ENCODE peak calls at places on chromosomes 5 and 9, in eight cellular contexts. T is choroid plexus epithelial cell, G is GM06990, I is heart left ventricle, Y is cardiac fibroblast, C is GM12878, N is IMR-90, Q is epithelial cell of esophagus. U is an unnamed sample.

GRCh38 chr5:2110137-2110933 is 227.6 kb upstream of the IRX4 start:
- DNase-seq in N (no peak), T (no peak), I (no peak), Q (no peak), C (no peak), Y (no peak), G (no peak), U (no peak)

GRCh38 chr5:93058309-93058708 is 522.7 kb downstream of the NR2F1-AS1 start:
- DNase-seq in Q (no peak), N (peak; percentile 92), Y (peak; percentile 62), T (peak; percentile 86), I (no peak), C (no peak), G (no peak), U (peak; percentile 92)

GRCh38 chr5:181207214-181207959 is 2.4 kb upstream of the TRIM7 start:
- DNase-seq in G (peak; percentile 86), N (peak; percentile 93), I (peak; percentile 62), C (no peak), T (peak; percentile 92), Y (peak; percentile 92), Q (peak; percentile 89), U (peak; percentile 84)

GRCh38 chr5:133399247-133399891 is 213.0 kb downstream of the FSTL4 start:
- DNase-seq in N (no peak), C (no peak), Q (no peak), T (no peak), Y (no peak), G (no peak), I (no peak), U (no peak)

GRCh38 chr9:124126571-124127289 is 115.2 kb downstream of the LHX2 start:
- DNase-seq in G (peak; percentile 77), I (peak; percentile 67), Y (peak; percentile 76), N (peak; percentile 65), T (peak; percentile 77), Q (peak; percentile 78), C (peak; percentile 43), U (peak; percentile 78)

GRCh38 chr9:74463825-74464224 is 33.3 kb upstream of the RORB start:
- DNase-seq in Y (peak; percentile 2), G (no peak), N (no peak), C (no peak), I (no peak), Q (no peak), T (no peak), U (no peak)

GRCh38 chr9:2021731-2022130 is 6.6 kb downstream of the SMARCA2 start:
- DNase-seq in Y (no peak), Q (no peak), C (no peak), I (no peak), T (no peak), N (no peak), G (no peak), U (no peak)

GRCh38 chr9:24625097-24625496 is 79.4 kb upstream of the IZUMO3 start:
- DNase-seq in I (no peak), N (no peak), Q (peak; percentile 47), Y (no peak), T (no peak), C (no peak), G (no peak), U (no peak)

GRCh38 chr5:177269976-177270375 is 33.5 kb downstream of the RAB24 start:
- DNase-seq in I (no peak), Y (no peak), N (no peak), Q (peak; percentile 82), C (no peak), G (no peak), T (no peak), U (no peak)

GRCh38 chr5:78495800-78496199 is 135.4 kb downstream of the SCAMP1 start:
- DNase-seq in C (no peak), N (no peak), T (no peak), Q (no peak), Y (no peak), I (no peak), G (no peak), U (no peak)

GRCh38 chr9:92963831-92964606 is 16.7 kb downstream of the FGD3 start:
- DNase-seq in N (no peak), I (no peak), G (peak; percentile 78), Y (no peak), Q (no peak), C (peak; percentile 80), T (no peak), U (no peak)

GRCh38 chr5:16792278-16793275 is 143.5 kb downstream of the MYO10 start:
- DNase-seq in C (no peak), N (no peak), Y (no peak), I (no peak), T (no peak), G (no peak), Q (no peak), U (no peak)

GRCh38 chr9:22005083-22005699 is 3.9 kb downstream of the CDKN2B start:
- DNase-seq in Q (no peak), C (no peak), N (peak; percentile 37), I (no peak), Y (no peak), T (peak; percentile 69), G (no peak), U (peak; percentile 21)

GRCh38 chr5:134174841-134175839 is 1.6 kb downstream of the SKP1 start:
- DNase-seq in Y (peak; percentile 55), G (no peak), C (no peak), Q (peak; percentile 36), T (peak; percentile 69), I (no peak), N (peak; percentile 67), U (peak; percentile 53)

GRCh38 chr5:39399135-39400036 is 25.4 kb downstream of the DAB2 start:
- DNase-seq in G (no peak), Q (peak; percentile 96), I (no peak), T (peak; percentile 98), C (no peak), N (peak; percentile 98), Y (peak; percentile 97), U (peak; percentile 96)

GRCh38 chr5:56594821-56595220 is 220.5 kb upstream of the MAP3K1 start:
- DNase-seq in G (no peak), I (no peak), Q (no peak), T (no peak), Y (no peak), N (no peak), C (no peak), U (no peak)

GRCh38 chr5:173094012-173094661 is 38.0 kb downstream of the CREBRF start:
- DNase-seq in G (no peak), Y (peak; percentile 85), Q (peak; percentile 11), N (peak; percentile 94), T (peak; percentile 88), C (no peak), I (no peak), U (peak; percentile 83)

GRCh38 chr5:165565921-165566320 is 2060.5 kb downstream of the MAT2B start:
- DNase-seq in I (no peak), T (no peak), Y (no peak), G (no peak), C (no peak), N (no peak), Q (no peak), U (no peak)

GRCh38 chr5:130386155-130386554 is 481.9 kb downstream of the CHSY3 start:
- DNase-seq in T (peak; percentile 22), N (no peak), G (no peak), I (no peak), Q (no peak), Y (peak; percentile 8), C (no peak), U (no peak)
- TF ChIP-seq CTCF in T (peak; percentile 26), N (no peak), G (no peak), I (no peak), Q (no peak), Y (no peak), C (no peak), U (no peak)

DNA sequence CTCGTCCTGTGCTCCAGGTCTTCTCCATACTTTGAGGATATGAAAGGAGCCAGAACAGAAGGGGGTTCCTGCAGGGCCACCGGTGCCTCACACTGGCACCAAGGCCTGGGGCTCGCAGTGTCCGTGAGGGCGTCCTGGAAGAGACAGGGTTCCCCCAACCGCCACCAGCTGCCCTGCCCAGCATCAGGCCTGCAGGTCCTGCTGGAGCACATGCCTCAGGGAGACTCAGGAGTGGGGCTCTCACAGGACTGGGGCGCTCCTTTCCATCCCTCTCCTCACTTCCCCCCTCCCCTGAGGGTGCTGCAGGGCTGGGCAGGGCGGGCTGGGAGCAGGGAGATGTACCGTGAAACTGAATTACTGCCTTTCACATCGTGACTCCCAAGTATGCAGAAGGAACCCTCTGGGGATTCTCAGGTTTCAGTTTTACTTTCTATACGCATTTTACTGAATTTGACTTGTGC is 31.7 kb downstream of the CEP72 start:
- DNase-seq in N (no peak), I (no peak), C (peak; percentile 74), Y (no peak), T (peak; percentile 72), G (peak; percentile 56), Q (no peak), U (no peak)
- H3K4me3 ChIP-seq in N (no peak overlapping the region), I (no peak overlapping the region), C (peak overlapping the region; percentile 5), Y (no peak overlapping the region), T (no peak overlapping the region), G (no peak overlapping the region), Q (no peak overlapping the region), U (no peak overlapping the region)

DNA sequence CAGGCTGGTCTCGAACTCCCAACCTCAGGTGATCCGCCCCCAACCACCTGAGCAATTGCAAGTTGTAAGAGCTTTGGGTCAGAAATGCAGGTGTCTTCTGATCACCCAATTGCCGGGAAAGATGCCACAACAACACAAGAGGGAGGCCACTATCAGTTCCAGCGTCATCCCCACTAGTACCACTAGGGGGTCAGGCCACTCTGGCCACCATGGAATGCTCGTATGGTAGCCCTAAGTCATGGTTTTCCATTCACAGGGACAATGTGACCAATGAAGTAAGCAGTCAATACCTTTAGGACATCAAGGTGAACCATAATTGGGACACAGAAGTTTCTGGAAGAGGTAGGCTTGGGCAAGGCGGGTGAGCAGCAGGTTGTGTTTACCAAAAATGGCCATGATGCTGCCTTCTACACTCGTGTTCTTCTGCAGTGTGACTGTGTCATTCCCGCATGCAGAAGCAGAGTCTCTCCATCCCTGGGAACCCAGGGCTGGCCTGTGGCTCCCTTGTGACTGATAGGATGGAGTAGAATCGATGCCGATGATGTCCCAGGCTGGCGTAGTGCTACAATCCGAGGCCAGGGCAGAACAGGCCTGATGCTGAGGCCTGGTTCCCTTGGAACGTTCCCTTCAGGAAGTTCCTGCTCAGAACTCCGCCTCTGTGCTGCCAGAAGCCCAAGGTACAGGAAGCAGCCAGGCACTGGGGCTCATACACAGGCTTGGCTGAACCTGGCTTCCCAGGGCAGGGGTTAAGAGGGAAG is 42.2 kb upstream of the ANKRD33B start:
- DNase-seq in T (no peak), G (no peak), C (no peak), I (no peak), Y (no peak), N (no peak), Q (no peak), U (no peak)
- TF ChIP-seq CTCF in T (peak; percentile 50), G (peak; percentile 50), C (no peak), I (no peak), Y (peak; percentile 63), N (peak; percentile 11), Q (peak; percentile 41), U (peak; percentile 36)

DNA sequence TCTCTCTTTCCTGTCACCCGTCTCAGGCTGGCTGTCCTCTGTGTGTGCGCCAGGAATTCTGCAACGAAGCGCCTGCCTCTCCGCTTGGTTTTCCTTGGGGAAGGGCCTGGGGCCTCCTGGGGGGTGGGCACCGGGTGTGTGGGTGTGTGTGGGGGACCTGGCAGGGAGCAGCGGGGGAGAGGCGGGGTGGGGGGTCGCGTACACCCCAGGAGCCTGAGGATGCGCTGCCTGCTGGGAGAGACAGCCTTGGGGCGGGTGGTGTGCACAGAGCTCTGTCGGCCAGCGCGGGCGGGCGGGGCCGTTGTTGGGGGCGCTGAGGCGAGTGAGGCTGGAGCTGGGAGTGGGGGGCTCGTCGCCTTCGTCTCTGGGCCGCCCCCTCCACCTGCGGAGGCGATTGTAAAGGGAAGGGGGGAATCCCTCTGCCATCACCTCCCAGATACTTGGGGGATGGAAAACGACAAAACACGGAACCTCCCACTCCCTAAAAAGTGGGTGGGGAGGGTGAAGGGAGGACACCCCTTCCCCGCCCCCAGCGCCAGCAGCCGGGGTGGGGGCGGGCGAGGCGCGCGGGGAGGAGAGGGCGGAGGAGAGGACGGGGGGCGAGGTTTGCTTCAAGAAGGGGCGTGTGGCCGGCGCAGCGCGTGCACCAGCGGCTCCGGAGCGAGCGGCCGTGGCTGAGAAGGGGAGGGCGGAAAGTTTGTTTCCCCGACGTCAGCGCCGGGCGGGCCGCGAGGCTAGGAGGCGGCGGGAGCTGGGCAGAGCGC is at the start of gene PRRX2:
- DNase-seq in I (peak; percentile 39), N (peak; percentile 43), C (no peak), T (no peak), G (no peak), Q (no peak), Y (no peak), U (peak; percentile 85)
- H3K4me3 ChIP-seq in I (peak within 1 kb of the TSS; percentile 36), N (peak within 1 kb of the TSS; percentile 92), C (no peak within 1 kb of the TSS), T (peak within 1 kb of the TSS; percentile 36), G (no peak within 1 kb of the TSS), Q (no peak within 1 kb of the TSS), Y (peak within 1 kb of the TSS; percentile 7), U (peak within 1 kb of the TSS; percentile 80)

U was measured in foreskin fibroblast.